ENCODE peak calls at places on chromosomes 5 and 9, in four cellular contexts. M, P, O and J are unnamed samples.

GRCh38 chr5:156722358-156722757 is 127.7 kb upstream of the PPP1R2B start:
- DNase-seq in M (no peak), P (no peak), O (no peak), J (no peak)

GRCh38 chr9:7407246-7407645 is 392.3 kb downstream of the DMAC1 start:
- DNase-seq in M (no peak), P (no peak), O (no peak), J (no peak)

GRCh38 chr9:92781902-92782301 is 17.3 kb upstream of the BICD2 start:
- DNase-seq in M (no peak), P (no peak), O (no peak), J (no peak)

GRCh38 chr9:98708933-98709911 is at the start of gene GABBR2:
- DNase-seq in M (no peak), P (no peak), O (no peak), J (peak)

GRCh38 chr5:172807766-172808311 is 26.2 kb upstream of the ERGIC1 start:
- DNase-seq in M (no peak), P (no peak), O (no peak), J (no peak)

GRCh38 chr5:17156463-17156862 is 61.0 kb upstream of the BASP1 start:
- DNase-seq in M (no peak), P (no peak), O (no peak), J (no peak)

GRCh38 chr9:131525643-131526565 is 5.2 kb downstream of the UCK1 start:
- DNase-seq in M (no peak), P (no peak), O (no peak), J (no peak)

GRCh38 chr9:134429481-134429880 is 103.2 kb downstream of the RXRA start:
- DNase-seq in M (no peak), P (no peak), O (no peak), J (no peak)

GRCh38 chr9:21781656-21782055 is 20.8 kb upstream of the MTAP start:
- DNase-seq in M (no peak), P (no peak), O (no peak), J (no peak)

GRCh38 chr5:150503386-150503785 is 4.5 kb upstream of the NDST1 start:
- DNase-seq in M (no peak), P (no peak), O (no peak), J (no peak)

GRCh38 chr9:92639124-92639523 is 30.8 kb downstream of the IPPK start:
- DNase-seq in M (no peak), P (no peak), O (no peak), J (no peak)

GRCh38 chr5:167072225-167072624 is 1219.2 kb upstream of the WWC1 start:
- DNase-seq in M (no peak), P (no peak), O (no peak), J (no peak)

GRCh38 chr5:7157083-7157482 is 238.9 kb upstream of the ADCY2 start:
- DNase-seq in M (no peak), P (no peak), O (no peak), J (no peak)

GRCh38 chr5:85293139-85293785 is 908.6 kb upstream of the EDIL3 start:
- DNase-seq in M (no peak), P (no peak), O (peak), J (no peak)

GRCh38 chr5:155106221-155106620 is 92.7 kb downstream of the KIF4B start:
- DNase-seq in M (no peak), P (no peak), O (no peak), J (no peak)

GRCh38 chr5:17719592-17719991 is 85.3 kb downstream of the TAF11L14 start:
- DNase-seq in M (no peak), P (no peak), O (no peak), J (no peak)

GRCh38 chr5:139276426-139276825 is 17.1 kb upstream of the MATR3 start:
- DNase-seq in M (no peak), P (no peak), O (no peak), J (no peak)

GRCh38 chr5:57386958-57387357 is 95.7 kb downstream of the ACTBL2 start:
- DNase-seq in M (no peak), P (no peak), O (no peak), J (no peak)

GRCh38 chr9:134671341-134672113 is 29.9 kb downstream of the COL5A1 start:
- DNase-seq in M (no peak), P (no peak), O (no peak), J (no peak)

GRCh38 chr9:38333047-38333446 is 59.5 kb upstream of the ALDH1B1 start:
- DNase-seq in M (no peak), P (no peak), O (no peak), J (no peak)

GRCh38 chr5:120677481-120677880 is 213.4 kb downstream of the PRR16 start:
- DNase-seq in M (no peak), P (no peak), O (no peak), J (no peak)

GRCh38 chr9:127030814-127031740 is 91.4 kb downstream of the ANGPTL2 start:
- DNase-seq in M (no peak), P (no peak), O (no peak), J (no peak)

GRCh38 chr5:41559184-41559583 is 48.8 kb upstream of the PLCXD3 start:
- DNase-seq in M (no peak), P (no peak), O (no peak), J (no peak)
- TF ChIP-seq CBFB in M (no peak), P (no peak), O (no peak), J (no peak)

GRCh38 chr9:36100532-36100931 is 36.0 kb upstream of the GLIPR2 start:
- DNase-seq in M (no peak), P (no peak), O (no peak), J (no peak)
- TF ChIP-seq ESRRA in M (no peak), P (no peak), O (no peak), J (no peak)

GRCh38 chr5:72608297-72608696 is 101.1 kb upstream of the ZNF366 start:
- DNase-seq in M (no peak), P (no peak), O (no peak), J (no peak)

GRCh38 chr5:72608922-72609321 is 101.7 kb upstream of the ZNF366 start:
- DNase-seq in M (no peak), P (no peak), O (no peak), J (no peak)

GRCh38 chr5:72612810-72613209 is 105.6 kb upstream of the ZNF366 start:
- DNase-seq in M (no peak), P (no peak), O (no peak), J (no peak)

GRCh38 chr5:72613515-72613914 is 106.3 kb upstream of the ZNF366 start:
- DNase-seq in M (no peak), P (no peak), O (no peak), J (no peak)

GRCh38 chr5:72611111-72611724 is 104.0 kb upstream of the ZNF366 start:
- DNase-seq in M (no peak), P (peak), O (peak), J (peak)
- TF ChIP-seq CBFB in M (no peak), P (no peak), O (no peak), J (no peak)

DNA sequence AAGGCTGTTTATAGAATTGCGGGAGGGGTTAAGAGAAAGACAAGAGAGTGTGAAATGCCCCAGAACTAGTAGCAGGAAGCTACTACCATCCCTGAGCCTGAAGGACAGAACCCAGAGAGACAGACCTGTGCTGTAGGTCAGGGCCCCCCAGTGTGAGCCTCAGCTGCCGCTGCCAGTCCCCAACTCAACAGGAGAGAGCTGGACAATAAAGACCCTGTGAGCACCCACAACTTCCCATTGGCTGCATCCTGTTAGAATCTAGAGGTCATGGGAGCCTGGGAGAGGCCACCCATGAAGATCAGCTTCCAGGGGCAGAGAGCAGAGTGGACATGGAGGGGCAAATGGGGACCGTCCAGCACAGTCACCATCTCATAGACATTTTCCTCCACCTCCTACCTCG is 127.2 kb upstream of the GABRP start:
- DNase-seq in M (no peak), P (no peak), O (no peak), J (no peak)
- TF ChIP-seq ESRRA in M (no peak), P (no peak), O (no peak), J (no peak)

GRCh38 chr9:34332370-34332964 is 3.1 kb downstream of the NUDT2 start:
- DNase-seq in M (peak), P (peak), O (peak), J (no peak)

GRCh38 chr9:34326690-34327089 is 2.4 kb downstream of the KIF24 start:
- DNase-seq in M (no peak), P (no peak), O (no peak), J (no peak)

GRCh38 chr9:34328983-34329832 is at the start of the genes KIF24 and NUDT2:
- DNase-seq in M (peak), P (peak), O (peak), J (peak)

GRCh38 chr9:34331191-34331590 is 1.8 kb downstream of the NUDT2 start:
- DNase-seq in M (no peak), P (no peak), O (no peak), J (no peak)

DNA sequence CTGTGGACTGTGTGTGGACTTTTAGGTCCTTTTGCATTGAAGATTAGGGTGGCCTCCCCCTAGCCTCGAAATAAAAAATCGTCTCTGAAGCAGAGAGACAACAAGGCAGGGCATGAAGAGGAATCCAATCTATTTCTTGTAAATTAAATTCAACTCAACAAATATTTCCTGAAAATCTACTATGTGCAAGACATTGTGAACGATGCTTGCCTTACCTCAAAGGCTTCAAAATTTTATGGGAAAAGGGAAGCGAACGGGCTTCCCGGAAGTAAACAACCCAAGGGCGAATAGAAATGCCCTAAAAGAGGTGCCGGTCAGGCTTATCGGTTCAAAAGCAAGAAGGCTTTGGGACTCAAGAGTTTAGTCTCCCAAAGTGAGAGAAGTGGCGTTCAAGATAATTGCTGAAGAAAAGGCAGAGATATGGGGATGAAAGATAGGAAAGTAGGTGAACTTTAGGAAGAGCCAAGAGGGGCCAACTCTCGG is 527 bp downstream of the KIF24 start:
- DNase-seq in M (peak), P (peak), O (no peak), J (no peak)
- TF ChIP-seq CBFB in M (no peak), P (no peak), O (no peak), J (no peak)

GRCh38 chr9:137044502-137045177 is 1.3 kb downstream of the NPDC1 start:
- DNase-seq in M (no peak), P (no peak), O (no peak), J (no peak)

GRCh38 chr9:137046094-137046787 is at the start of gene NPDC1:
- DNase-seq in M (no peak), P (peak), O (peak), J (peak)

GRCh38 chr9:137042751-137043727 is 2.9 kb downstream of the NPDC1 start:
- DNase-seq in M (no peak), P (no peak), O (no peak), J (no peak)

GRCh38 chr9:137044042-137044441 is 1.9 kb downstream of the NPDC1 start:
- DNase-seq in M (no peak), P (no peak), O (no peak), J (no peak)

DNA sequence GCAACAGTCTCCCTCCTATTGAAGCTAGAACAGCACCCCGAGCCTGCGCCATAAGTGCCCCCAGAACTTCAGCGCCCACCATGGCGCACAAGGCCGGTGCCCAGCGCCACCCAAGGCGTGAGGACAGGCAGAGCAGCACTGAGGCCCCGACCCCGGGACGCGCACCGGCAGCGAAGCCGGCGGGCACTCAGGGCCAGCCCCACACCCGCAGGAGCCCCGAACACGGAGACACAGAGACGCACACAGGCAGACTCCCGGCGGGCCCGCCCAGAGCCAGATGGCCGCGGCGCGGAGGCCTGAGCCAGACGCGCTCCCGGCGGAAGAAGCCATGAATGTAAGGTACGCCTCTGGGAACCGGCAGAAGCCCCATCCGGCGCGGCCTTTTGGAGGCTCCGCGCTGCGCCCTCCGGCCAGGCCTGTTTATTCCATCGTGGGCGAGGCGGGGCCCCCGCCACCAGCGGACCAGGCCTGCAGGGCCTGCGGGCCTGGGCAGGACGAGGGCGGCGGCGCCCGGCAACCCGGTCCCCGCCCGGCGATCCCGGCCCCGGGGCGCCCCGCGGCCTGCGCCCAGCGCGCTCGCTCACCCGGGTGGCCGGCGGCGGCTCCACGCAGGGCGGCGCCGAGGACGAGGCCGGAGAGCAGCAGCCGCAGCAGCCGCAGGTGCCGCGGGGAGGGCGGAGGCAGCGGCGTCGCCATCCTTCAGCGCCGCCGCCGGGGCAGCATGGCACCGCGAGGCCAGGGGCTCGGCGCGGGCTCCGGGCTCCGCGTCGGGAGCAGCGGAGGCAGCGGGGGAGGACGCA is 483 bp downstream of the NPDC1 start:
- DNase-seq in M (no peak), P (no peak), O (no peak), J (peak)
- TF ChIP-seq ESRRA in M (no peak), P (no peak), O (no peak), J (no peak)

DNA sequence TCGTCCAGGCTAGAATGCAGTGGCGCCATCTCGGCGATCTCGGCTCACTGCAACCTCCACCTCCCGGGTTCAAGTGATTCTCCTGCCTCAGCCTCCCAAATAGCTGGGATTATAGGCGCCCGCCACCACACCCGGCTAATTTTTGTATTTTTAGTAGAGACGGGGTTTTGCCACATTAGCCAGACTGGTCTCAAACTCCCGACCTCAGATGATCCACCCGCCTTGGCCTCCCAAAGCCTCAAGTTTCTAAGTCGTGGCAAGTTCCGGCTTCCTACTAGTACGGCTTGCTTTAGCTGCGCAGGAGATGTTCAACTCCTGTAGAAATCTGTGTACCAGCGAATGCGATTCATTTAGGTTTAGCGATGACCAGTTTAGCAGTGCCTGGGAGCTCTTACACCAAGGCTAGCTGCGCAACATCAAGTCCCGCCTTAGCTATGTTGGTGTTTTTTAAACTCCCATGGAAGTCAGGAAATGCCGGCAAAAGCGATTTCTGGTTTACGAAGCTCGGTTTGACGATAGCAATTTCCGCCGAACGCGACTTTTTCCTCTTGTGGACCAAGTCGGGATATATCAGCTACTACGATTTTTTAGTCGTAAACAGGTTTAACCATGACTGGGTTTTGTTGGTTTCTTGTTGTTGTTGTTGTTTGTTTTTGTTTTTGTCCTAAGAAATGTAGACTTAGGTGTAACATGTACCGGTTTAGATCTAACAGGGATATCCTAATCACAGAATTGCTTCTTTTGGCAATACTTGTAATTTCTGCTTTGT is 46.4 kb downstream of the ANXA2R start:
- DNase-seq in M (no peak), P (peak), O (no peak), J (no peak)
- TF ChIP-seq CBFB in M (no peak), P (no peak), O (no peak), J (no peak)

GRCh38 chr5:151805414-151806225 is 33.9 kb downstream of the G3BP1 start:
- DNase-seq in M (no peak), P (no peak), O (no peak), J (no peak)

GRCh38 chr5:151799407-151799806 is 27.7 kb downstream of the G3BP1 start:
- DNase-seq in M (no peak), P (no peak), O (no peak), J (no peak)

GRCh38 chr5:151795426-151795825 is 23.7 kb downstream of the G3BP1 start:
- DNase-seq in M (no peak), P (no peak), O (no peak), J (no peak)

GRCh38 chr5:151798674-151799073 is 26.9 kb downstream of the G3BP1 start:
- DNase-seq in M (no peak), P (no peak), O (no peak), J (no peak)

GRCh38 chr5:151800527-151800926 is 28.8 kb downstream of the G3BP1 start:
- DNase-seq in M (no peak), P (no peak), O (no peak), J (no peak)
- TF ChIP-seq ESRRA in M (no peak), P (no peak), O (no peak), J (no peak)